ENCODE peak calls at places on chromosome 11, in six cellular contexts. X is mammary epithelial cell; V is neural progenitor cell; I is CD8-positive, alpha-beta T cell; K is choroid plexus epithelial cell; Z is NB4. N is an unnamed sample.
A peak's percentile ranks its signal among the peaks of the same experiment; 100 is the strongest.

GRCh38 chr11:68066742-68067141 is 27.9 kb downstream of the TCIRG1 start:
- DNase-seq in X (no peak), V (no peak), I (no peak), K (peak; percentile 17), Z (no peak), N (no peak)

GRCh38 chr11:74388678-74389327 is 9.4 kb downstream of the PGM2L1 start:
- DNase-seq in X (peak; percentile 51), V (peak; percentile 72), I (peak; percentile 66), K (peak; percentile 74), Z (peak; percentile 71), N (peak; percentile 72)

GRCh38 chr11:22703040-22703439 is 36.6 kb downstream of the GAS2 start:
- DNase-seq in X (peak; percentile 71), V (peak; percentile 3), I (no peak), K (peak; percentile 92), Z (no peak), N (peak; percentile 4)

GRCh38 chr11:108589136-108589535 is 4.4 kb downstream of the EXPH5 start:
- DNase-seq in X (no peak), V (no peak), I (no peak), K (no peak), Z (no peak), N (no peak)

GRCh38 chr11:110425751-110426545 is 3.8 kb upstream of the FDX1 start:
- DNase-seq in X (no peak), V (no peak), I (no peak), K (peak; percentile 96), Z (peak; percentile 94), N (no peak)

GRCh38 chr11:47127213-47127612 is 49.5 kb downstream of the ARFGAP2 start:
- DNase-seq in X (no peak), V (no peak), I (no peak), K (no peak), Z (no peak), N (no peak)

GRCh38 chr11:36160115-36160514 is 129.1 kb downstream of the COMMD9 start:
- DNase-seq in X (no peak), V (no peak), I (no peak), K (no peak), Z (no peak), N (no peak)

GRCh38 chr11:73464347-73464746 is 88.1 kb downstream of the RELT start:
- DNase-seq in X (no peak), V (no peak), I (no peak), K (peak; percentile 25), Z (no peak), N (no peak)

GRCh38 chr11:1876361-1877063 is 15.2 kb downstream of the PRR33 start:
- DNase-seq in X (no peak), V (peak; percentile 65), I (no peak), K (peak; percentile 57), Z (peak; percentile 72), N (peak; percentile 78)

GRCh38 chr11:58958500-58958899 is 19.2 kb downstream of the GLYATL1 start:
- DNase-seq in X (no peak), V (peak; percentile 49), I (no peak), K (peak; percentile 6), Z (peak; percentile 42), N (peak; percentile 9)

GRCh38 chr11:74686792-74687191 is 44.4 kb downstream of the CHRDL2 start:
- DNase-seq in X (peak; percentile 53), V (no peak), I (no peak), K (peak; percentile 75), Z (no peak), N (peak; percentile 1)

GRCh38 chr11:69636870-69637600 is 3.9 kb upstream of the CCND1 start:
- DNase-seq in X (no peak), V (no peak), I (no peak), K (no peak), Z (no peak), N (no peak)

GRCh38 chr11:128859563-128860441 is 7.3 kb downstream of the KCNJ1 start:
- DNase-seq in X (peak; percentile 31), V (peak; percentile 87), I (peak; percentile 83), K (peak; percentile 68), Z (peak; percentile 58), N (peak; percentile 74)

GRCh38 chr11:44962464-44962863 is 11.8 kb upstream of the TP53I11 start:
- DNase-seq in X (no peak), V (no peak), I (no peak), K (no peak), Z (no peak), N (no peak)

GRCh38 chr11:11555228-11555627 is 66.6 kb downstream of the GALNT18 start:
- DNase-seq in X (no peak), V (peak; percentile 53), I (no peak), K (no peak), Z (no peak), N (peak; percentile 71)

GRCh38 chr11:32137263-32137662 is 46.4 kb downstream of the RCN1 start:
- DNase-seq in X (peak; percentile 93), V (no peak), I (no peak), K (peak; percentile 99), Z (no peak), N (no peak)

GRCh38 chr11:131504199-131504949 is 134.0 kb downstream of the NTM start:
- DNase-seq in X (no peak), V (peak; percentile 78), I (no peak), K (no peak), Z (peak; percentile 20), N (no peak)

DNA sequence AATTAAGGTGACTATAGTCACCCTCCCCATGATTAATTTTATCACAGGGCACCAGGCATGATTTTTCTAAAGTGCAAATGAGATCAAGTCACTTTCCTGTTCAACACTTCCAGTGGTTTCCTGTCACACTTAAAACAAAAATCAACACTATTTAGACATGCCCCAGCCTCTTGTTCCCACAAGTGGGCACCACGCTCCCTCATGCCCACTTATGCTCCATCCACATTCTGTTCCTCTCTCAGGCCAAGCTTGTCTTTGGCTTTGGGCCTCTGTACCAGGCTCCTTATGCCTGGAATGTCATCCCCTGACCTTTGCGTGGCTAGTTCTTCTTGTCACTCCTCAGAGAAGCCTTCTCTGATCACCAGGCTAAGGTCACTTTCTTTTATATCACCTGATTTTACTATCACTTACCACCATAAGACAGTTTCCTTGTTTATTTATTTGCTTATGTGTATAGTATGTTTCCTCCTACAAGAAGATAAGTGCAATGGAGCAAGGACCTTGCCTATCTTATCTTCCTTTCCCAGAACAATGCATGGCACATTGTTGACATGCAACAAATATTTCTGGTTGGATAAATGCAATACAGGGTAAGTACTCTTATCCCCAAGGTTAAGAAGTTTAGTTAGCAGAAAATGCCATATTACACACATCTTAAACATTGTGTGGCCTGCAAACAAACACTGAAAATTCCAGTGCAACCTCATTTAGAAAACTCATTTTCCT is 50.9 kb upstream of the PANX1 start:
- DNase-seq in X (no peak), V (no peak), I (no peak), K (no peak), Z (no peak), N (no peak)
- TF ChIP-seq CTCF in X (no peak), V (no peak), I (no peak), K (no peak), Z (no peak), N (no peak)

DNA sequence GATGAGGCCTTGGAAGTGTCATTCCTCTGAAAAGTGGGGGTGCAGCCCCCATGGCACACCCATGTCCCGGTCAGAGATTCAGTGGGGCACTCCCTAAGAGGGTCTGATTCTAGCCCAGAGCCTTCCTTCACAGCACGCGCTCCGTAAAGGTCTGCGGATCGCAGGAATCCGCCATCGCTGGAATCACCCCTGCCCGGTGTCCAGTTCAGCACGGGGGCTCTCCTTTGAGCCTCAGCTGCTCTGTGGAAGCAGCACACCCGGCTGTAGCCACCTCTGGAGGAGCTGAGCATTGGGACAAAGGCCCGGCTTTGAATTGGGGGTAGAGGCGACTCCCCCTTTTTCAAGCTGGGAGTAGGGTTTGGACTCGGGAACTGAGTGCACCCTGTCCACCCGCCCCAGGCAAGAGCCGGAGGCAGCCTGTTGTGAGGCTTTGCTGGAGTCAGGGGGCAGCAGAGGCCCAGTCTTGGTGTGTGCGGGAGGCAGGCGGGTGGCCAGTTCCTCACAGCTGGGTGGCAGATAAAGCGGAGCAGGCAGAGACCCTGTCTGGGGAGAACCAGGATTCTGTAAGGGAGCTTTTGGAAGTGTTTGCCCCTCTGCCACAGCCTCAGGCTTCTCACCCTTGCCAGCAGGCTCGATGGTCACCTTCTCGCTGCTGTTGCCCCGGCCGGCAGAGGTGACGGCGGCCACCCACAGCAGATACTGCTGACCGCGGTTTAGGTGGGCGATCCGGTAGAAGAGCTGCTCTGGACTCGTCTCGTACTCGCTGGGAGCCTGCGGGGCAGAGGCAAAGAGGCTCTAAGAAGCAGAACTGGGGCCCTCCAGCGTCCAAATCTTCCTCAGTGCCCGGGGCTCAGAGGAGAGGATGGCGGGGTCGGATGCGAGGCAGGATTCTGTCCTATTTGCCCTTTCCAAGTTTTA is 115.9 kb downstream of the CEP164 start:
- DNase-seq in X (no peak), V (peak; percentile 88), I (no peak), K (peak; percentile 69), Z (peak; percentile 53), N (peak; percentile 92)
- TF ChIP-seq CTCF in X (peak; percentile 13), V (peak; percentile 78), I (no peak), K (peak; percentile 75), Z (peak; percentile 58), N (peak; percentile 87)

DNA sequence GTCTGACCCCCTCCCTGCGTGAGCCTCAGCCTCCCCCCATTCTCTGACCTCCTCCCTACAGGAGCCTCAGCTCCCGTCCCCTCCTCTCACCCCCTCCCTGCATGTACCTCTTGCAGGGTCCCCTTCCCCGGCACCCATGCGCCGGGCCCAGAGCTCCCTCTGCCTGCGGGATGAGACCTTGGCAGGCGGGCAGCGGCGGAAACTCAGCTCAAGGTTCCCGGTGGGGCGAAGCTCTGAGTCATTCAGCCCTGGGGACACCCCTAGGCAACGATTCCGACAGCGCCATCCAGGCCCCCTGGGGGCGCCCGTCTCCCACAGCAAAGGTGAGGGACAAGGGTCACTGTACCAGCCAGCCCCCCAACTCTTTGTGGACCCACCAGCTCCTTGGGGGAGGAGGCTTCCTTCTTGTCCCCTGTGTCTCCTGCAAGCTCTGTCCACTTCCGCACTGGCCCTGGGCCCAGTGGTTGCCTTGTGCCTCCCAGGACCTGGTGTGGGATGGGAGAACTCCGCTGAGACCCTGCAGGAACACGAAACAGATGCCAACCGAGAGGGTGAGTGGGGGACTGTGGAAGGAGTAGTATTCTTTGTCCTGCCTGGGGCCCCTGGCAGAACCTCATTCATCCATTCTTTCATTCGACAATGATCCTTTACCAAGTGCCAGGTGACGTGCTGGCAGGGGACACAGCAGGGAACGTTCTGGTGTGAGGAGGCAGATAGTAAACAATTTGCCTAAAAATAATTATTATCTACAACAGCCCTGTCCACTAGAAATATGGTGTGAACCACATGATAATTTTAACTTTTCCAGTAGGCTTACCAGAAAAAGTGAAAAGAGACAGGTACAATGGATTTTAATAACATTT is 3.7 kb upstream of the RPS6KA4 start:
- DNase-seq in X (peak; percentile 68), V (peak; percentile 83), I (peak; percentile 69), K (peak; percentile 81), Z (peak; percentile 97), N (peak; percentile 83)
- TF ChIP-seq CTCF in X (peak; percentile 70), V (peak; percentile 66), I (no peak), K (peak; percentile 84), Z (peak; percentile 89), N (peak; percentile 65)

DNA sequence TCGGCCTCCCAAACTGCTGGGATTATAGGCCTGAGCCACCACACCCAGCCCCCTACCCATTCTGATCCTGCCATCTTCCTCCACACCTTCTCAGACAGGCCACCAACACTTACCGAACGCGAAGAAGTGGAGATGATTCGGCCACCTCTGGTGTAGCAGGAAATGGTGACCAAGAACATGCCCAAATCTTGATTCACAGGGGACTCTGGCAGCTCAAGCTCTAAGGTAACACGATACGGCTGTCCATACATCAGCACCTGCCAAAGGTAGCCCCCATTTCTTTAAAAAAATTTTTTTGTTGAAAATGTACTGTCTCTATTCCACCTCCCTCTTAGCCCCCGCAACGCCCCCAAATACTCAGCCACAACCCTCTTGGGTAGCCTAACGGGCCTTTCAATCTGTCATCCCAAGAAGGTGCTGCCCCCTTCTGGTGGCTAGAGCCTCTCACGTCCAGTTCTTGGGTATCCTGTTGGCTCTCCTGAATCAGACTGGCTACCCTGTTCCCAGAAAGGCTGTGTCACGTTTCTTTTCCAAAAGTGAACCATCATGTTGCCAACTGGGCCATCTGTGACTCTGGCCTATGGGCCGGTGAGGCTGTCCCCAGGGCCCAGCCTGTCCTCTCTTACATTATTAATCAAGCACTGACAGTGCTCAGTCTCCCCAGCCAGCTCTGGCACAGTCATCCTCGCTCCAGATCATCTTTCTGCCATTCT is 5.3 kb upstream of the LRRN4CL start:
- DNase-seq in X (peak; percentile 52), V (peak; percentile 91), I (peak; percentile 85), K (peak; percentile 90), Z (peak; percentile 85), N (peak; percentile 72)
- TF ChIP-seq CTCF in X (peak; percentile 79), V (peak; percentile 89), I (peak; percentile 79), K (peak; percentile 89), Z (peak; percentile 96), N (peak; percentile 78)

N was measured in BE2C.